ENCODE peak calls at places on chromosome 9, in six cellular contexts. One of them, this sample, is unnamed.

GRCh38 chr9:72361227-72361626 is 3.8 kb downstream of the ZFAND5 start:
- DNase-seq in mammary epithelial cell: no peak
- DNase-seq in fibroblast of lung: no peak
- DNase-seq in hepatocyte: no peak
- DNase-seq in HCT116: no peak
- DNase-seq in GM23248: peak
- DNase-seq in this sample: no peak

GRCh38 chr9:122268041-122268814 is 3.5 kb downstream of the MRRF start:
- DNase-seq in GM23248: no peak
- DNase-seq in fibroblast of lung: no peak
- DNase-seq in HCT116: no peak
- DNase-seq in hepatocyte: no peak
- DNase-seq in mammary epithelial cell: no peak
- DNase-seq in this sample: no peak

GRCh38 chr9:2132484-2133082 is 117.4 kb downstream of the SMARCA2 start:
- DNase-seq in HCT116: peak
- DNase-seq in mammary epithelial cell: no peak
- DNase-seq in fibroblast of lung: peak
- DNase-seq in hepatocyte: peak
- DNase-seq in GM23248: peak
- DNase-seq in this sample: peak

GRCh38 chr9:136311433-136312375 is 7.8 kb upstream of the CCDC187 start:
- DNase-seq in fibroblast of lung: no peak
- DNase-seq in mammary epithelial cell: no peak
- DNase-seq in hepatocyte: peak
- DNase-seq in HCT116: peak
- DNase-seq in GM23248: no peak
- DNase-seq in this sample: no peak

GRCh38 chr9:77092536-77092935 is 73.1 kb downstream of the FOXB2 start:
- DNase-seq in mammary epithelial cell: no peak
- DNase-seq in HCT116: no peak
- DNase-seq in GM23248: peak
- DNase-seq in fibroblast of lung: peak
- DNase-seq in hepatocyte: no peak
- DNase-seq in this sample: peak

GRCh38 chr9:71249729-71250317 is 128.4 kb upstream of the TRPM3 start:
- DNase-seq in hepatocyte: peak
- DNase-seq in fibroblast of lung: peak
- DNase-seq in mammary epithelial cell: peak
- DNase-seq in HCT116: peak
- DNase-seq in GM23248: peak
- DNase-seq in this sample: peak

GRCh38 chr9:81083821-81084512 is 605.4 kb downstream of the TLE1 start:
- DNase-seq in GM23248: peak
- DNase-seq in HCT116: no peak
- DNase-seq in mammary epithelial cell: peak
- DNase-seq in fibroblast of lung: peak
- DNase-seq in hepatocyte: no peak
- DNase-seq in this sample: peak

GRCh38 chr9:98839166-98839565 is 31.7 kb downstream of the GALNT12 start:
- DNase-seq in GM23248: no peak
- DNase-seq in HCT116: no peak
- DNase-seq in fibroblast of lung: no peak
- DNase-seq in hepatocyte: no peak
- DNase-seq in mammary epithelial cell: no peak
- DNase-seq in this sample: no peak

GRCh38 chr9:89422151-89422918 is 75.6 kb downstream of the SEMA4D start:
- DNase-seq in fibroblast of lung: peak
- DNase-seq in mammary epithelial cell: peak
- DNase-seq in HCT116: no peak
- DNase-seq in GM23248: peak
- DNase-seq in hepatocyte: no peak
- DNase-seq in this sample: peak

GRCh38 chr9:120841930-120842684 is 615 bp downstream of the PSMD5 start:
- DNase-seq in mammary epithelial cell: no peak
- DNase-seq in fibroblast of lung: peak
- DNase-seq in HCT116: no peak
- DNase-seq in GM23248: peak
- DNase-seq in hepatocyte: no peak
- DNase-seq in this sample: peak

GRCh38 chr9:4555251-4555650 is 65.0 kb downstream of the SLC1A1 start:
- DNase-seq in GM23248: peak
- DNase-seq in fibroblast of lung: peak
- DNase-seq in hepatocyte: no peak
- DNase-seq in HCT116: peak
- DNase-seq in mammary epithelial cell: no peak
- DNase-seq in this sample: peak

GRCh38 chr9:130193531-130194405 is 21.6 kb downstream of the NCS1 start:
- DNase-seq in fibroblast of lung: no peak
- DNase-seq in GM23248: no peak
- DNase-seq in mammary epithelial cell: no peak
- DNase-seq in HCT116: no peak
- DNase-seq in hepatocyte: no peak
- DNase-seq in this sample: no peak

GRCh38 chr9:82750411-82750918 is 312.5 kb downstream of the RASEF start:
- DNase-seq in mammary epithelial cell: no peak
- DNase-seq in hepatocyte: no peak
- DNase-seq in GM23248: no peak
- DNase-seq in HCT116: no peak
- DNase-seq in fibroblast of lung: no peak
- DNase-seq in this sample: no peak

GRCh38 chr9:20683351-20684034 is 566 bp upstream of the FOCAD start:
- DNase-seq in mammary epithelial cell: peak
- DNase-seq in fibroblast of lung: peak
- DNase-seq in hepatocyte: peak
- DNase-seq in GM23248: peak
- DNase-seq in HCT116: peak
- DNase-seq in this sample: peak

GRCh38 chr9:71895122-71895521 is 15.9 kb downstream of the ABHD17B start:
- DNase-seq in hepatocyte: no peak
- DNase-seq in GM23248: peak
- DNase-seq in HCT116: no peak
- DNase-seq in mammary epithelial cell: peak
- DNase-seq in fibroblast of lung: peak
- DNase-seq in this sample: peak

GRCh38 chr9:114310471-114311450 is 12.1 kb upstream of the ORM1 start:
- DNase-seq in fibroblast of lung: no peak
- DNase-seq in HCT116: no peak
- DNase-seq in mammary epithelial cell: no peak
- DNase-seq in GM23248: no peak
- DNase-seq in hepatocyte: no peak
- DNase-seq in this sample: no peak

GRCh38 chr9:38417003-38417965 is 7.0 kb downstream of the IGFBPL1 start:
- DNase-seq in mammary epithelial cell: peak
- DNase-seq in HCT116: peak
- DNase-seq in GM23248: peak
- DNase-seq in hepatocyte: no peak
- DNase-seq in fibroblast of lung: no peak
- DNase-seq in this sample: no peak

GRCh38 chr9:91530829-91531228 is 107.2 kb upstream of the NFIL3 start:
- DNase-seq in GM23248: no peak
- DNase-seq in mammary epithelial cell: no peak
- DNase-seq in fibroblast of lung: no peak
- DNase-seq in HCT116: no peak
- DNase-seq in hepatocyte: no peak
- DNase-seq in this sample: no peak

GRCh38 chr9:132357764-132358163 is 3.0 kb upstream of the SETX start:
- DNase-seq in GM23248: no peak
- DNase-seq in hepatocyte: no peak
- DNase-seq in fibroblast of lung: no peak
- DNase-seq in mammary epithelial cell: no peak
- DNase-seq in HCT116: no peak
- DNase-seq in this sample: no peak

GRCh38 chr9:115109486-115109885 is 8.5 kb downstream of the TNC start:
- DNase-seq in GM23248: peak
- DNase-seq in HCT116: no peak
- DNase-seq in hepatocyte: peak
- DNase-seq in mammary epithelial cell: peak
- DNase-seq in fibroblast of lung: peak
- DNase-seq in this sample: peak

GRCh38 chr9:123724211-123724831 is 205.6 kb downstream of the DENND1A start:
- DNase-seq in hepatocyte: peak
- DNase-seq in fibroblast of lung: peak
- DNase-seq in GM23248: peak
- DNase-seq in mammary epithelial cell: peak
- DNase-seq in HCT116: no peak
- DNase-seq in this sample: no peak

GRCh38 chr9:82124090-82124489 is 135.5 kb downstream of the SPATA31D1 start:
- DNase-seq in HCT116: no peak
- DNase-seq in fibroblast of lung: peak
- DNase-seq in hepatocyte: no peak
- DNase-seq in mammary epithelial cell: peak
- DNase-seq in GM23248: peak
- DNase-seq in this sample: peak

GRCh38 chr9:120136685-120137084 is 443.3 kb downstream of the CDK5RAP2 start:
- DNase-seq in mammary epithelial cell: no peak
- DNase-seq in fibroblast of lung: peak
- DNase-seq in HCT116: no peak
- DNase-seq in hepatocyte: no peak
- DNase-seq in GM23248: peak
- DNase-seq in this sample: peak

GRCh38 chr9:69674112-69674511 is 1.9 kb upstream of the APBA1 start:
- DNase-seq in HCT116: peak
- DNase-seq in hepatocyte: no peak
- DNase-seq in GM23248: no peak
- DNase-seq in mammary epithelial cell: no peak
- DNase-seq in fibroblast of lung: peak
- DNase-seq in this sample: no peak

GRCh38 chr9:76472925-76473324 is 13.9 kb downstream of the GCNT1 start:
- DNase-seq in fibroblast of lung: peak
- DNase-seq in HCT116: no peak
- DNase-seq in GM23248: no peak
- DNase-seq in hepatocyte: peak
- DNase-seq in mammary epithelial cell: peak
- DNase-seq in this sample: peak

GRCh38 chr9:12314589-12314988 is 378.6 kb upstream of the TYRP1 start:
- DNase-seq in hepatocyte: no peak
- DNase-seq in fibroblast of lung: no peak
- DNase-seq in HCT116: no peak
- DNase-seq in GM23248: no peak
- DNase-seq in mammary epithelial cell: no peak
- DNase-seq in this sample: no peak

GRCh38 chr9:128127568-128127989 is at the start of gene PTGES2:
- DNase-seq in fibroblast of lung: peak
- DNase-seq in GM23248: peak
- DNase-seq in HCT116: peak
- DNase-seq in hepatocyte: peak
- DNase-seq in mammary epithelial cell: peak
- DNase-seq in this sample: peak
- TF ChIP-seq EZH2 in fibroblast of lung: no peak
- TF ChIP-seq EZH2 in GM23248: no peak
- TF ChIP-seq EZH2 in HCT116: no peak
- TF ChIP-seq EZH2 in hepatocyte: no peak
- TF ChIP-seq EZH2 in mammary epithelial cell: no peak
- TF ChIP-seq EZH2 in this sample: no peak

DNA sequence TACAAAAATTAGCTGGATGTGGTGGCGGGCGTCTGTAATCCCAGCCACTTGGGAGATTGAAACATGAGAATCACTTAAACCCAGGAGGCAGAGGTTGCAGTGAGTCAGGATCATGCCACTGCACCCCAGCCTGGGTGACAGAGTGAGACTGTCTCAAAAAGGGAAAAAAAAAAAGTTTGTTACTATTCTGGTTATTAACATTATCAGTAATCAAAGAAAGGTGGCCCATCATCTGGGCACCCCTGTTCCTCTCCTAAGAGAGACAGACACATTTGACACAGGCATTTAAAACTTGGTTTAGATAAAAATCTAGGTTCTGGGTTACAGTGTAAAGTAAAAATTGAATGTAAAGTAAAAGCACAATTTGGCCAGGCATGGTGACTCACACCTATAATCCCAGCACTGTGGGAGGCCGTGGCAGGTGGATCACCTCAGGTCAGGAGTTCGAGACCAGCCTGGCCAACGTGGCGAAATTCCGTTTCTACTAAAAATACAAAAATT is 16.9 kb upstream of the PHYHD1 start:
- DNase-seq in fibroblast of lung: peak
- DNase-seq in hepatocyte: no peak
- DNase-seq in HCT116: no peak
- DNase-seq in GM23248: peak
- DNase-seq in mammary epithelial cell: no peak
- DNase-seq in this sample: no peak
- H3K27ac ChIP-seq in fibroblast of lung: no peak
- H3K27ac ChIP-seq in hepatocyte: no peak
- H3K27ac ChIP-seq in HCT116: peak
- H3K27ac ChIP-seq in GM23248: peak
- H3K27ac ChIP-seq in mammary epithelial cell: peak
- H3K27ac ChIP-seq in this sample: peak

GRCh38 chr9:126642009-126642744 is 28.4 kb downstream of the LMX1B start:
- DNase-seq in hepatocyte: no peak
- DNase-seq in fibroblast of lung: no peak
- DNase-seq in mammary epithelial cell: no peak
- DNase-seq in HCT116: no peak
- DNase-seq in GM23248: no peak
- DNase-seq in this sample: no peak

GRCh38 chr9:126635661-126636439 is 22.1 kb downstream of the LMX1B start:
- DNase-seq in mammary epithelial cell: no peak
- DNase-seq in fibroblast of lung: no peak
- DNase-seq in hepatocyte: no peak
- DNase-seq in GM23248: no peak
- DNase-seq in HCT116: no peak
- DNase-seq in this sample: no peak

GRCh38 chr9:126637002-126637849 is 23.5 kb downstream of the LMX1B start:
- DNase-seq in GM23248: no peak
- DNase-seq in mammary epithelial cell: peak
- DNase-seq in hepatocyte: no peak
- DNase-seq in HCT116: no peak
- DNase-seq in fibroblast of lung: no peak
- DNase-seq in this sample: no peak

GRCh38 chr9:126641118-126641851 is 27.6 kb downstream of the LMX1B start:
- DNase-seq in fibroblast of lung: no peak
- DNase-seq in mammary epithelial cell: no peak
- DNase-seq in GM23248: no peak
- DNase-seq in hepatocyte: no peak
- DNase-seq in HCT116: no peak
- DNase-seq in this sample: no peak

DNA sequence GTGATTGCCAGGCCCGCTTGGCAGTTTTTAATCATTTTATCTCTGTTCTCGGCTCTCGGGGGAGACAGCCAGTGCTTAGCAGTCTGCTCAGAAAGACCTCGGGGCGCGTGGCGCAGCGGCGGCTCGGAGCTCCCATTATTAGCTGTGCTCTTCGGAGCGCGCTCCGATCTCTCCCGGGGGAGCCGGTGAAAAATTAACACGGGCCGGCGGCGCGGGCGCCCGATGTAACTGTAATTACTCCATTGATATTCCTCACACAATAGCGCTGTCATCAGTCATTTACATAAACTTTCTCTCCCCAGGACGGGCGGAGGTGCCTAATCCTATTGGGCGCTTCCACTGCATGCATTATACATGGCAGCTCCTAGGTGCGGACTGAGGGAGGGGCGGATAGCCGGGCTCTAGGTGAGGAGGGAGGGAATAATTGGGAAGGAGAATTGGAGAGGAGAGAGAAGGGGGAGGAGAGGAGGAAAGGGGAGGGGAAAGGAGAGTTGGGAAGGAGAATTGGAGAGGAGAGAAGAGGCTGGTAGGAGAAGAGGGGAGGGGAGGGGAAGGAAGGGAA is 24.9 kb downstream of the LMX1B start:
- DNase-seq in GM23248: peak
- DNase-seq in fibroblast of lung: no peak
- DNase-seq in HCT116: no peak
- DNase-seq in hepatocyte: no peak
- DNase-seq in mammary epithelial cell: no peak
- DNase-seq in this sample: no peak
- TF ChIP-seq EZH2 in GM23248: no peak
- TF ChIP-seq EZH2 in fibroblast of lung: peak
- TF ChIP-seq EZH2 in HCT116: no peak
- TF ChIP-seq EZH2 in hepatocyte: peak
- TF ChIP-seq EZH2 in mammary epithelial cell: no peak
- TF ChIP-seq EZH2 in this sample: peak

GRCh38 chr9:112790231-112790774 is 39.7 kb downstream of the SNX30 start:
- DNase-seq in mammary epithelial cell: peak
- DNase-seq in GM23248: peak
- DNase-seq in hepatocyte: no peak
- DNase-seq in fibroblast of lung: peak
- DNase-seq in HCT116: no peak
- DNase-seq in this sample: peak
- H3K27ac ChIP-seq in mammary epithelial cell: no peak
- H3K27ac ChIP-seq in GM23248: peak
- H3K27ac ChIP-seq in hepatocyte: no peak
- H3K27ac ChIP-seq in fibroblast of lung: no peak
- H3K27ac ChIP-seq in HCT116: no peak
- H3K27ac ChIP-seq in this sample: no peak

This sample was measured in astrocyte.